ENCODE peak calls at places on chromosomes 5 and 9, in seven cellular contexts. V is SJSA1; F is sigmoid colon; W is naive thymus-derived CD4-positive, alpha-beta T cell; D is pancreas; R is lung; A is PC-9. E is an unnamed sample. For H3K36me3, the result is how much of the 10 kb centered on the place peaks cover.

GRCh38 chr5:180113660-180114303 is 42.2 kb upstream of the RNF130 start:
- DNase-seq in R (no peak), W (no peak), A (no peak), D (no peak), F (peak), V (no peak), E (no peak)

GRCh38 chr9:117343416-117343815 is 71.4 kb downstream of the ASTN2 start:
- DNase-seq in W (no peak), D (no peak), R (no peak), A (no peak), F (no peak), V (peak), E (no peak)

GRCh38 chr5:135458921-135459331 is 6.8 kb upstream of the TIFAB start:
- DNase-seq in V (peak), R (peak), A (peak), D (peak), F (peak), W (no peak), E (no peak)

GRCh38 chr5:67094476-67095300 is 101.9 kb downstream of the CD180 start:
- DNase-seq in D (no peak), W (no peak), F (no peak), V (peak), A (no peak), R (no peak), E (peak)

GRCh38 chr9:2704504-2704903 is 12.8 kb upstream of the KCNV2 start:
- DNase-seq in W (no peak), F (no peak), V (no peak), A (no peak), D (no peak), R (no peak), E (no peak)

GRCh38 chr9:33029106-33029788 is 4.2 kb downstream of the DNAJA1 start:
- DNase-seq in F (no peak), W (no peak), A (no peak), V (no peak), D (no peak), R (no peak), E (no peak)

GRCh38 chr9:93595861-93596365 is 19.5 kb downstream of the PHF2 start:
- DNase-seq in D (no peak), W (no peak), R (no peak), V (no peak), F (no peak), A (no peak), E (no peak)

GRCh38 chr5:9265391-9266287 is 280.2 kb downstream of the SEMA5A start:
- DNase-seq in V (peak), F (no peak), R (peak), W (no peak), A (no peak), D (no peak), E (peak)

DNA sequence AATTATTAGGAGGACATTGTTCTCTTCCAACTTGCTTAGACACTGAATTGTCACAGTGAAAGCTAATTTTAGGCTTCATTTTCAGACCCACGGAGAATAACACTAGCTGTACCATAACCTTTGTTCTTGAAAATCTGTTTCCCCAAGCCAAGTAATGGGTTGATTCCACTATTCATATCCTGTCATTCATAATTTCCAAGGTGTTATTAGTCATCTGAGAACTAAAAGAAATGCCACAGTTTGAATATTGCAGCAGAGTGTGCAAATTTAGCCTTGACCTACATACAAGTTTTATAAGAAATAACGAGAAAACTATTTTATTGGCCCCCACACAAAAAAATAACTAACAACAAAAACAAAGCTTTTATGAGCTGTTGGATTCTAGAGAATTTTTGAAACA is 148.5 kb upstream of the TYRP1 start:
- DNase-seq in W (no peak), V (no peak), D (no peak), A (no peak), R (no peak), F (no peak), E (no peak)
- H3K36me3 ChIP-seq in W (under half), V (under half), D (under half), A (under half), R (under half), F (under half), E (under half)

DNA sequence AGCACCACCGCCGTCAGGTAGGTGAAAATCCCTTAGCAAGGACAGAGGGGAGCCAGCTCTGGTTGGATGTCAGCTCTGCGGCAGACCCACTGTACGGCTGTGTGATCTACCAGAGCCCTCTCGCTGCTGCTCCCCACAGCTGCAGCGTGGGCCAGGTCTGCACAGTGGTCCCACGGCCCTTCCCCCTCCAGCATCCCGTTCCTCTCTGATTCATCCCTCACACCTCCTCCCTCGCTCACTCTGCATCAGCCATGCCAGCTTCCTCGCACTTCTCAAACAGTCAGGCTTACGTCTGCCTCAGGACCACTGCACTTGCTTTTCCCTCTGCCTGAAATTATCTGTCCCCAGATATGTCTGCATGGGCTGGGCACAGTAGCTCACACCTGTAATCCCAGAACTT is 26.6 kb upstream of the CFAP157 start:
- DNase-seq in D (no peak), R (no peak), F (no peak), W (no peak), A (no peak), V (no peak), E (no peak)
- H3K36me3 ChIP-seq in D (under half), R (half or more), F (under half), W (under half), A (under half), V (half or more), E (under half)

DNA sequence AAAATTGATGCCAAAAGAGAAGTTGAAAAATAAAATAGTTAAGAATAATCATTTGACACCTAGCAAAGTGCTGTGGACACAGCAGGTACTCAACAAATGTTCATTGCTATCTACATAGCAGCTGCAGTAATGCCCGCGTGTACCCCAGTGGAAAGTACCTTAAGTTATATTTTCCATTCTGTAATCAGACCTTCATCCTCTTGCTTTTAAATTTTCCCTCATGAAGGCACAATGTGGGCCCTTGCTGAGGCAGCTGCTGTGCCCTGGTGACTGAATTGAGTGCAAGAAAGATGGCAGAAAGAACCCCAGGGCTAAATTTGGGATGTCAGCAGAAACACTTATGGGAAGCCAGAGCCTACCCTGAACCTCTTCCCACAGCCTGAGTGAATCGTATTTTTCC is 65.9 kb downstream of the CYFIP2 start:
- DNase-seq in V (no peak), W (no peak), R (no peak), D (no peak), A (no peak), F (no peak), E (no peak)
- H3K36me3 ChIP-seq in V (under half), W (half or more), R (under half), D (under half), A (under half), F (under half), E (under half)

GRCh38 chr9:107000218-107000617 is 137.3 kb downstream of the ZNF462 start:
- DNase-seq in V (no peak), D (no peak), F (no peak), W (no peak), A (no peak), R (no peak), E (no peak)
- H3K36me3 ChIP-seq in V (under half), D (under half), F (under half), W (under half), A (under half), R (under half), E (under half)

GRCh38 chr5:72194846-72195245 is 87.6 kb downstream of the MAP1B start:
- DNase-seq in R (no peak), V (no peak), D (no peak), F (no peak), A (no peak), W (no peak), E (no peak)

GRCh38 chr5:72202331-72202825 is 95.1 kb downstream of the MAP1B start:
- DNase-seq in W (no peak), R (no peak), A (no peak), F (no peak), V (no peak), D (no peak), E (no peak)

GRCh38 chr5:72195581-72195980 is 88.3 kb downstream of the MAP1B start:
- DNase-seq in F (no peak), D (no peak), A (no peak), V (no peak), R (no peak), W (no peak), E (no peak)

GRCh38 chr5:72199681-72200080 is 92.4 kb downstream of the MAP1B start:
- DNase-seq in A (no peak), R (no peak), V (no peak), D (no peak), W (no peak), F (no peak), E (no peak)

DNA sequence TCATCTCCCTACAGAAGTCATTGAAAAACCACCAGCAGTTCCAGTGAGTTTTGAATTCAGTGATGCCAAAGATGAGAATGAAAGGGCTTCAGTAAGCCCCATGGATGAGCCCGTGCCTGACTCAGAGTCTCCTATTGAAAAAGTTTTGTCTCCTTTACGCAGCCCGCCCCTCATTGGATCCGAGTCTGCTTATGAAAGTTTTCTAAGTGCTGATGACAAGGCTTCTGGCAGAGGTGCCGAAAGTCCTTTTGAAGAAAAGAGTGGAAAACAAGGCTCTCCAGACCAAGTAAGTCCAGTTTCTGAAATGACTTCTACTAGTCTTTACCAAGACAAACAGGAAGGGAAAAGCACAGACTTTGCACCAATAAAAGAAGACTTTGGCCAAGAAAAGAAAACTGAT is 90.1 kb downstream of the MAP1B start:
- DNase-seq in D (no peak), R (no peak), W (no peak), F (no peak), V (no peak), A (no peak), E (no peak)
- H3K36me3 ChIP-seq in D (under half), R (under half), W (under half), F (under half), V (half or more), A (under half), E (half or more)

GRCh38 chr9:97911970-97912369 is 10.3 kb downstream of the TRMO start:
- DNase-seq in R (no peak), W (no peak), V (no peak), A (no peak), D (no peak), F (no peak), E (no peak)
- H3K36me3 ChIP-seq in R (under half), W (half or more), V (under half), A (under half), D (under half), F (under half), E (under half)

GRCh38 chr9:87639949-87640348 is 86.0 kb upstream of the CTSL start:
- DNase-seq in D (no peak), R (no peak), A (no peak), V (no peak), F (no peak), W (no peak), E (no peak)
- H3K36me3 ChIP-seq in D (under half), R (under half), A (under half), V (half or more), F (under half), W (under half), E (under half)

DNA sequence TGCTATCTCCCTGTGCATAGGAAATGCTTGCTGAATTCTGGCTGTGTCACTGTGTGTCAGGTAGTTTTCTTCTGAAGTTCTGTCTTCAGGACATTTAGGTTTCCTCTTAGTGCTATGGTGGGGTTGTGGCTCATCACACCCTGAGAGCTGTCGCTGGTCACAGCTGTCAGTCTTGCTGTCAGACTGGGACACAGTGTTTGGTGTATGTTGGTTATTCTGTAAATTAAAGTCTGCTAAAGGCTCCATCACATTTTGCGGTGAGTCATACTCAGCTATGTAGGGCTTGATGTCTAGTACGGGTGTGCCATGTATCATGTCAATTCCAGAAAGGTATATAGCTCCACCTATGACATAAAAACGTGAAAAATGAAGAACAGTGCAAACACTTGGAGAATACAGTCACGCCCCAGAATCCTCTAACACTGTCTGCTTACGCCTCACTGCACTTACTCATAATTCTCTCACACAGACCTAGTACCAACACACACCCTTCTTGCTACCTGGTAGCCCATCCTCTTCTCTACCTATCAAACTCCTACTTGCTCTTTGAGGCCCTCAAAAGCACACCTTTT is 11.9 kb downstream of the TRMO start:
- DNase-seq in R (no peak), V (no peak), W (no peak), A (no peak), D (no peak), F (no peak), E (no peak)
- H3K36me3 ChIP-seq in R (under half), V (under half), W (half or more), A (under half), D (under half), F (under half), E (under half)